ENCODE peak calls at places on chromosome 17, in seven cellular contexts. Z is brain microvascular endothelial cell, B is SJSA1, I is aorta, N is IMR-90, K is PC-9, Q is A549. U is an unnamed sample.

GRCh38 chr17:31593806-31594205 is 202.3 kb downstream of the RAB11FIP4 start:
- DNase-seq in K (peak), N (peak), Z (peak), I (peak), B (peak), Q (no peak), U (no peak)

GRCh38 chr17:57538730-57539456 is 206.2 kb downstream of the CCDC182 start:
- DNase-seq in B (no peak), I (no peak), K (no peak), Z (no peak), Q (no peak), N (no peak), U (no peak)

GRCh38 chr17:39678340-39679116 is 9.3 kb downstream of the PGAP3 start:
- DNase-seq in K (no peak), Q (no peak), N (no peak), B (no peak), Z (no peak), I (no peak), U (no peak)

GRCh38 chr17:58096892-58097291 is 13.7 kb downstream of the DYNLL2 start:
- DNase-seq in Z (no peak), Q (no peak), N (no peak), I (no peak), K (no peak), B (no peak), U (no peak)

GRCh38 chr17:78058001-78058400 is 70.6 kb downstream of the TMC6 start:
- DNase-seq in B (no peak), Q (no peak), I (no peak), N (no peak), K (no peak), Z (no peak), U (no peak)

GRCh38 chr17:27457731-27458523 is 1.7 kb downstream of the KSR1 start:
- DNase-seq in K (no peak), Q (peak), Z (no peak), B (no peak), N (peak), I (no peak), U (no peak)

GRCh38 chr17:50893183-50893993 is 27.2 kb upstream of the TOB1 start:
- DNase-seq in N (peak), I (no peak), Q (peak), B (no peak), Z (no peak), K (no peak), U (no peak)

GRCh38 chr17:9261059-9262029 is 240.0 kb downstream of the NTN1 start:
- DNase-seq in Q (no peak), B (no peak), I (no peak), K (no peak), Z (no peak), N (no peak), U (no peak)

GRCh38 chr17:49216953-49217650 is 6.6 kb downstream of the ABI3 start:
- DNase-seq in I (no peak), Q (no peak), Z (no peak), K (no peak), B (no peak), N (no peak), U (no peak)

GRCh38 chr17:564526-564925 is 150.1 kb downstream of the VPS53 start:
- DNase-seq in B (no peak), K (no peak), Z (no peak), N (no peak), I (no peak), Q (no peak), U (no peak)

GRCh38 chr17:66425751-66426396 is 123.5 kb downstream of the PRKCA start:
- DNase-seq in K (no peak), B (no peak), Z (no peak), Q (no peak), N (no peak), I (no peak), U (no peak)

GRCh38 chr17:6343191-6343590 is 91.7 kb downstream of the AIPL1 start:
- DNase-seq in I (no peak), Z (no peak), K (no peak), N (no peak), Q (no peak), B (no peak), U (no peak)

GRCh38 chr17:67435122-67435521 is 58.0 kb downstream of the PITPNC1 start:
- DNase-seq in Q (no peak), I (no peak), Z (no peak), K (no peak), B (no peak), N (no peak), U (no peak)

GRCh38 chr17:28947639-28948038 is 3.7 kb downstream of the PHF12 start:
- DNase-seq in K (no peak), Q (no peak), B (no peak), I (no peak), N (no peak), Z (no peak), U (no peak)

GRCh38 chr17:28944862-28945741 is 6.2 kb downstream of the PHF12 start:
- DNase-seq in I (no peak), N (peak), B (no peak), K (no peak), Z (peak), Q (no peak), U (no peak)

GRCh38 chr17:28948342-28948741 is 3.0 kb downstream of the PHF12 start:
- DNase-seq in N (no peak), Z (no peak), K (no peak), Q (no peak), I (no peak), B (no peak), U (no peak)

GRCh38 chr17:28944343-28944742 is 7.0 kb downstream of the PHF12 start:
- DNase-seq in Q (no peak), B (no peak), K (no peak), I (no peak), N (no peak), Z (no peak), U (no peak)

DNA sequence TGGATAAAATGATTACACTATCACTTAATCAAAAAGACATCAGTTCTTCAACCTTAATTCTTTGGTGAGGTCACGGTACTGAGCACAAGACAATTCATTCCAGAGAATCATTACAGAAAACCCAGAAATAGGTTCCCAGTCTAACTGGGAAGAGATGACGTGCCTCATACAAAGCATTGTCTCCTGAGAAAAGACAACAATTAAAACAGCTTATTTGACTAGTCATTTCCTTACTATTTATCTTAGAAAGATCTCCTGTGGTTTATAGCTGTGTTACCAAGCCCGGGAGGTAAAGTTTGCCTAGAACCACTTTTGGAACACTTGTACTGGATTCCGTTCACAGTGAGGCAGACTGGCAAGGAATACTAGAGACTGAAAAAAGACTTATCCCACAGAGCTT is 5.1 kb downstream of the PHF12 start:
- DNase-seq in K (no peak), Q (no peak), B (peak), N (peak), Z (peak), I (no peak), U (no peak)
- H3K27ac ChIP-seq in K (peak), Q (no peak), B (peak), N (no peak), Z (peak), I (no peak), U (peak)

DNA sequence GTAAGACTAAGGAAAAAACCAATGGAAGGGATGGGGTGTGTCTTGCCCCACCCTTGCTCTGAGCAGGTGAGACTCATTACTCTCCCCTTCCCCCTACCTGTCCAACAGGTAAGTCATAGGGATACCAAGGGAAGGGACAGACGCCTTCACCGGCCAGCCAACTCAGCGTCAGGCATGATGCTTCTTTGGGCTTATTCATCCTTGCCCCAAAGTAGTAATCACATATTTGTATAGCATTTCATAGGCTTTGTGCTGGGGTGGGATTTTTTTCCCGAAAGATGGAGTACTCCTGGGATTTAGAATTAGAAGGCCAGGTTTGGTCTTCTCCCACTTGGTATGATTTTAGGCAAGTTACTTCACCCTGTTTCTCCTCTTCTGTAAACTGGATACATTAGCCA is 509 bp upstream of the JUP start:
- DNase-seq in N (no peak), Z (no peak), I (no peak), B (no peak), K (no peak), Q (no peak), U (no peak)
- H3K27ac ChIP-seq in N (no peak), Z (no peak), I (no peak), B (no peak), K (peak), Q (no peak), U (peak)

GRCh38 chr17:59287887-59288286 is 43.6 kb upstream of the YPEL2 start:
- DNase-seq in K (no peak), N (no peak), I (no peak), Q (no peak), Z (no peak), B (no peak), U (no peak)

GRCh38 chr17:59292174-59292523 is 39.3 kb upstream of the YPEL2 start:
- DNase-seq in Z (no peak), I (no peak), Q (no peak), K (no peak), N (no peak), B (no peak), U (no peak)

GRCh38 chr17:59284317-59284716 is 47.1 kb upstream of the YPEL2 start:
- DNase-seq in B (no peak), I (no peak), N (no peak), Q (no peak), K (no peak), Z (no peak), U (no peak)

GRCh38 chr17:59287452-59287851 is 44.0 kb upstream of the YPEL2 start:
- DNase-seq in Q (no peak), K (no peak), Z (peak), I (no peak), N (peak), B (no peak), U (no peak)
- H3K27ac ChIP-seq in Q (no peak), K (no peak), Z (no peak), I (no peak), N (no peak), B (no peak), U (no peak)

GRCh38 chr17:44546711-44547606 is 10.3 kb upstream of the FZD2 start:
- DNase-seq in K (no peak), Z (peak), Q (peak), N (peak), I (no peak), B (peak), U (no peak)
- H3K27ac ChIP-seq in K (peak), Z (peak), Q (peak), N (peak), I (no peak), B (peak), U (no peak)

DNA sequence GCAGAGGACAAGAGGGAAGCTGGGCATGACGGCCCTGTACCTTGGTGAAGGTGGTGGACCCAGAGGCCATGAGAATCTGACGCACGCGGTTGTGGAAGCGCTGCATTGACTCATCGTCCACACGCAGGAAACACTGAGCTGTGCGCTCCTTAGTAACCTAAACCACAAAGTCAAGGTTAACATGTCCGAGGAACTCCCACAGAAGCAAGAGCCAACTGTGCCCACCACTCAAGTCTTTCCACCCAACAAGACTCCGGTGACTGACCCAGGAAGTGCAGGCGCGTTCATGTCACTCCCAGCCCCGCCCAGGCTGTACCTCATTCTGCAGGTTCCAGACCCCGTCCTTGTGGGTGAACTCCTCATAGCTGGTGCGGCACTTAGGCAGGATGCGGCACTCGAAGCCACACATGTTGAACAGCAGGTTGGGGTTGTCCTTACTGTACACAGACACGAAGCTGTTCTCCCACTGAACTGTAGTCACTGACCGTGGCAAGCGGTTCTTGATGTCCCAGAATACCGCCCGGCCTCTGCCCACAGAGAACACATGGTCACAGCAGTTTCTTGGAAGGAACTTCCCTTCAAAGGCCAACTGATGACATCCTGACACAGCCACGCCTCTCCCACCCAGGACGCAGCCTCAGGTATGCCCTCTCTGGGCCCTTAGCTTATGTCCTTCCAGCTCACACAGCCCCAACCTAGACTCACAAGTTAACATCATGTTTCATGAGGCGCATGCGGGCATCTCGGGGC is 11.5 kb downstream of the PRPF8 start:
- DNase-seq in I (no peak), Z (no peak), Q (no peak), K (no peak), B (no peak), N (no peak), U (no peak)
- H3K27ac ChIP-seq in I (no peak), Z (no peak), Q (no peak), K (no peak), B (no peak), N (no peak), U (no peak)

DNA sequence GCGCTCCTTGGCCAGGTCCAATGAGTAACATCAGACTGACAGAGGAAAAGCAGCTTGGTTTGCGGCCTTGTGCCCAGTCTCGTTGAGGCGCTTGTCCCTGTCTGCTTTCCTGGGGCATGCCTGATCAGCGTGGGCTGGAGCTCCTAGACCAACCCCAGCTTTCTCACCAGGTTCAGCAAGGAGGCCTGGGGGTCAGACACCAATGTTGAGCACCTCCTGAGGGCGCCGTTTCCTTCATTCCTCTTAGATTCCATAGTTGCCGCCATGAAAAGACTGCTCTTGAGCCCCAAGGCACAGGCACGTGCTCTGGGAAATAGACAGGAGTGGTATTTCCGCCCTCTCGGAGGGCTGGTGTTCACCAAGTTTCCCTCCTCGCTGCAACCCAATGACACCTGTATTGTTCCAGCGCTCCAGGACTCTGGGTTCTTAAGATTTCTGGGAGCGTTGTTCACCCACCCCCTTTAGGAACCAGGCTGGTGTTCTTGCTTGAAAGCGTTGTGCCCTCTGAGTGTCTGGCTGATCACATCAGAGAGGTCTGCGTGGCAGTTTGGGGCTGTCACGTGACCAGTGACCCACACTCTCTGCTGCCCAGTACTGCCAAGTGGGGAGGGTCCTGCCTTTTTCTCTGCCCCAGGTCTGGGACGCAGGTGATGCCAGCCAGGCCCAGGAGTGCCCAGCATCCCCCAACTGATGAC is 18.0 kb downstream of the KCTD2 start:
- DNase-seq in B (no peak), K (no peak), Z (no peak), I (peak), N (no peak), Q (no peak), U (no peak)
- H3K27ac ChIP-seq in B (no peak), K (no peak), Z (no peak), I (no peak), N (no peak), Q (no peak), U (no peak)

GRCh38 chr17:74404218-74404617 is 27.7 kb upstream of the GPRC5C start:
- DNase-seq in Q (no peak), I (no peak), B (no peak), K (no peak), N (no peak), Z (no peak), U (no peak)
- H3K27ac ChIP-seq in Q (no peak), I (no peak), B (no peak), K (no peak), N (no peak), Z (no peak), U (no peak)